ENCODE peak calls at places on chromosomes 7 and 10, in six cellular contexts. T is KG1; G is stimulated activated CD8-positive, alpha-beta memory T cell treated with anti-CD3 and anti-CD28 coated beads, Interleukin-12 subunit alpha, Interleukin-12 subunit beta, amount 100 ng/mL, for 4 hours; N is LoVo; R is NCI-H1092; C is NCI-H2107. P is an unnamed sample.

GRCh38 chr10:88931548-88931947 is 21.0 kb downstream of the ACTA2 start:
- DNase-seq in T (no peak), G (no peak), N (no peak), R (no peak), C (no peak), P (no peak)

GRCh38 chr10:70192325-70192966 is 22.1 kb upstream of the SAR1A start:
- DNase-seq in T (no peak), G (no peak), N (no peak), R (no peak), C (no peak), P (peak)

GRCh38 chr7:50304158-50304910 is at the start of gene IKZF1:
- DNase-seq in T (peak), G (peak), N (no peak), R (no peak), C (no peak), P (peak)

GRCh38 chr7:158944950-158945349 is 88.6 kb downstream of the DYNC2I1 start:
- DNase-seq in T (no peak), G (no peak), N (no peak), R (no peak), C (no peak), P (no peak)

GRCh38 chr7:99665312-99665759 is 14.5 kb downstream of the CYP3A5 start:
- DNase-seq in T (no peak), G (no peak), N (no peak), R (no peak), C (no peak), P (no peak)

GRCh38 chr7:73766556-73767229 is 3.4 kb downstream of the CLDN3 start:
- DNase-seq in T (no peak), G (no peak), N (no peak), R (no peak), C (no peak), P (no peak)

GRCh38 chr10:102131286-102132170 is 1.3 kb upstream of the PPRC1 start:
- DNase-seq in T (no peak), G (no peak), N (no peak), R (no peak), C (no peak), P (no peak)

GRCh38 chr7:96710544-96710943 is 898 bp upstream of the SEM1 start:
- DNase-seq in T (no peak), G (no peak), N (no peak), R (no peak), C (no peak), P (no peak)

GRCh38 chr10:130689743-130690626 is 553.8 kb downstream of the GLRX3 start:
- DNase-seq in T (no peak), G (no peak), N (no peak), R (no peak), C (no peak), P (no peak)

GRCh38 chr7:74266191-74266963 is 12.2 kb upstream of the RFC2 start:
- DNase-seq in T (peak), G (no peak), N (no peak), R (no peak), C (no peak), P (no peak)

GRCh38 chr10:2119316-2119715 is 382.0 kb upstream of the ADARB2 start:
- DNase-seq in T (no peak), G (no peak), N (no peak), R (no peak), C (no peak), P (no peak)

GRCh38 chr7:153772966-153773365 is 279.2 kb upstream of the DPP6 start:
- DNase-seq in T (no peak), G (no peak), N (no peak), R (no peak), C (no peak), P (no peak)

GRCh38 chr7:140719711-140720110 is 23.2 kb downstream of the NDUFB2 start:
- DNase-seq in T (no peak), G (no peak), N (no peak), R (peak), C (peak), P (peak)

GRCh38 chr7:131829911-131830310 is 273.5 kb upstream of the PODXL start:
- DNase-seq in T (no peak), G (no peak), N (no peak), R (peak), C (no peak), P (peak)

GRCh38 chr7:153413540-153414287 is 638.5 kb upstream of the DPP6 start:
- DNase-seq in T (no peak), G (no peak), N (no peak), R (no peak), C (no peak), P (no peak)

GRCh38 chr10:46558411-46559185 is 2.1 kb upstream of the GPRIN2 start:
- DNase-seq in T (no peak), G (no peak), N (no peak), R (no peak), C (no peak), P (no peak)

GRCh38 chr7:1897076-1897860 is 227.2 kb downstream of the ELFN1 start:
- DNase-seq in T (no peak), G (no peak), N (no peak), R (no peak), C (no peak), P (no peak)